ENCODE peak calls at places on chromosomes 12 and 14, in four cellular contexts. One of them, this sample, is unnamed.

GRCh38 chr12:49794811-49795653 is 33.2 kb downstream of the NCKAP5L start:
- DNase-seq in mesenchymal stem cell: no peak
- DNase-seq in H9: no peak
- DNase-seq in GM12878: no peak
- DNase-seq in this sample: no peak

GRCh38 chr14:54189358-54190354 is 207.2 kb upstream of the CDKN3 start:
- DNase-seq in GM12878: no peak
- DNase-seq in H9: no peak
- DNase-seq in mesenchymal stem cell: peak
- DNase-seq in this sample: peak

GRCh38 chr12:442235-442884 is 17.4 kb upstream of the B4GALNT3 start:
- DNase-seq in H9: peak
- DNase-seq in mesenchymal stem cell: peak
- DNase-seq in GM12878: no peak
- DNase-seq in this sample: peak

GRCh38 chr12:94289551-94290312 is 141.4 kb downstream of the PLXNC1 start:
- DNase-seq in GM12878: no peak
- DNase-seq in mesenchymal stem cell: peak
- DNase-seq in H9: no peak
- DNase-seq in this sample: peak

GRCh38 chr14:24162083-24162482 is 1.0 kb downstream of the IRF9 start:
- DNase-seq in mesenchymal stem cell: peak
- DNase-seq in GM12878: no peak
- DNase-seq in H9: no peak
- DNase-seq in this sample: peak

GRCh38 chr12:108915632-108916133 is 35.8 kb downstream of the DAO start:
- DNase-seq in H9: no peak
- DNase-seq in mesenchymal stem cell: no peak
- DNase-seq in GM12878: no peak
- DNase-seq in this sample: no peak

GRCh38 chr12:111102062-111102735 is 181.8 kb upstream of the MYL2 start:
- DNase-seq in H9: no peak
- DNase-seq in mesenchymal stem cell: no peak
- DNase-seq in GM12878: no peak
- DNase-seq in this sample: no peak

GRCh38 chr12:121933522-121934317 is 15.3 kb downstream of the CFAP251 start:
- DNase-seq in GM12878: no peak
- DNase-seq in mesenchymal stem cell: peak
- DNase-seq in H9: peak
- DNase-seq in this sample: no peak

GRCh38 chr12:14264777-14265176 is 100.7 kb upstream of the ATF7IP start:
- DNase-seq in H9: no peak
- DNase-seq in GM12878: no peak
- DNase-seq in mesenchymal stem cell: peak
- DNase-seq in this sample: no peak

GRCh38 chr12:58980768-58981167 is 60.5 kb upstream of the LRIG3 start:
- DNase-seq in H9: no peak
- DNase-seq in mesenchymal stem cell: no peak
- DNase-seq in GM12878: no peak
- DNase-seq in this sample: no peak

GRCh38 chr12:43282106-43282505 is 269.9 kb downstream of the ADAMTS20 start:
- DNase-seq in mesenchymal stem cell: peak
- DNase-seq in GM12878: no peak
- DNase-seq in H9: no peak
- DNase-seq in this sample: peak

GRCh38 chr12:62562892-62563291 is 96.3 kb downstream of the MON2 start:
- DNase-seq in H9: no peak
- DNase-seq in mesenchymal stem cell: peak
- DNase-seq in GM12878: no peak
- DNase-seq in this sample: peak

GRCh38 chr12:4439736-4440135 is 5.9 kb downstream of the FGF6 start:
- DNase-seq in H9: no peak
- DNase-seq in GM12878: no peak
- DNase-seq in mesenchymal stem cell: no peak
- DNase-seq in this sample: no peak

GRCh38 chr14:44396226-44396625 is 110.9 kb downstream of the FSCB start:
- DNase-seq in H9: no peak
- DNase-seq in GM12878: no peak
- DNase-seq in mesenchymal stem cell: no peak
- DNase-seq in this sample: no peak

GRCh38 chr14:72962829-72963312 is 36.6 kb downstream of the DCAF4 start:
- DNase-seq in H9: peak
- DNase-seq in mesenchymal stem cell: peak
- DNase-seq in GM12878: no peak
- DNase-seq in this sample: peak

GRCh38 chr14:36383674-36384421 is 63.4 kb upstream of the MBIP start:
- DNase-seq in H9: no peak
- DNase-seq in GM12878: no peak
- DNase-seq in mesenchymal stem cell: peak
- DNase-seq in this sample: no peak

GRCh38 chr14:88384653-88385205 is 728 bp upstream of the SPATA7 start:
- DNase-seq in H9: no peak
- DNase-seq in mesenchymal stem cell: peak
- DNase-seq in GM12878: no peak
- DNase-seq in this sample: no peak

GRCh38 chr14:44291516-44291915 is 215.6 kb downstream of the FSCB start:
- DNase-seq in GM12878: no peak
- DNase-seq in H9: no peak
- DNase-seq in mesenchymal stem cell: no peak
- DNase-seq in this sample: no peak

GRCh38 chr12:109767456-109767855 is 53.8 kb downstream of the FAM222A start:
- DNase-seq in GM12878: no peak
- DNase-seq in mesenchymal stem cell: no peak
- DNase-seq in H9: no peak
- DNase-seq in this sample: no peak

GRCh38 chr12:26906704-26907103 is 31.1 kb downstream of the INTS13 start:
- DNase-seq in GM12878: no peak
- DNase-seq in mesenchymal stem cell: no peak
- DNase-seq in H9: no peak
- DNase-seq in this sample: no peak

GRCh38 chr12:116385486-116386217 is 108.2 kb upstream of the MED13L start:
- DNase-seq in mesenchymal stem cell: no peak
- DNase-seq in GM12878: no peak
- DNase-seq in H9: peak
- DNase-seq in this sample: no peak

GRCh38 chr14:41549821-41550597 is 56.7 kb upstream of the LRFN5 start:
- DNase-seq in H9: no peak
- DNase-seq in GM12878: no peak
- DNase-seq in mesenchymal stem cell: peak
- DNase-seq in this sample: peak

GRCh38 chr12:3527181-3527580 is 36.2 kb downstream of the PRMT8 start:
- DNase-seq in GM12878: no peak
- DNase-seq in mesenchymal stem cell: peak
- DNase-seq in H9: no peak
- DNase-seq in this sample: peak

GRCh38 chr12:82687020-82687951 is 580 bp downstream of the TMTC2 start:
- DNase-seq in H9: peak
- DNase-seq in GM12878: no peak
- DNase-seq in mesenchymal stem cell: peak
- DNase-seq in this sample: peak

GRCh38 chr14:54699087-54699530 is 132.2 kb downstream of the SAMD4A start:
- DNase-seq in mesenchymal stem cell: peak
- DNase-seq in GM12878: no peak
- DNase-seq in H9: peak
- DNase-seq in this sample: no peak

GRCh38 chr12:14810167-14810952 is 3.6 kb downstream of the SMCO3 start:
- DNase-seq in mesenchymal stem cell: no peak
- DNase-seq in H9: no peak
- DNase-seq in GM12878: no peak
- DNase-seq in this sample: no peak

GRCh38 chr14:91331761-91332447 is 85.7 kb downstream of the CCDC88C start:
- DNase-seq in H9: no peak
- DNase-seq in mesenchymal stem cell: no peak
- DNase-seq in GM12878: no peak
- DNase-seq in this sample: no peak

GRCh38 chr14:87108726-87109125 is 884.3 kb downstream of the GALC start:
- DNase-seq in H9: no peak
- DNase-seq in mesenchymal stem cell: peak
- DNase-seq in GM12878: no peak
- DNase-seq in this sample: peak

GRCh38 chr12:112303004-112303403 is 79.2 kb downstream of the HECTD4 start:
- DNase-seq in H9: no peak
- DNase-seq in GM12878: peak
- DNase-seq in mesenchymal stem cell: peak
- DNase-seq in this sample: peak

GRCh38 chr12:47307680-47308399 is 228.1 kb upstream of the AMIGO2 start:
- DNase-seq in H9: peak
- DNase-seq in mesenchymal stem cell: peak
- DNase-seq in GM12878: peak
- DNase-seq in this sample: peak

GRCh38 chr12:7169951-7170350 is 19.5 kb upstream of the PEX5 start:
- DNase-seq in mesenchymal stem cell: no peak
- DNase-seq in H9: no peak
- DNase-seq in GM12878: no peak
- DNase-seq in this sample: no peak

GRCh38 chr12:121326996-121327674 is 25.1 kb downstream of the ANAPC5 start:
- DNase-seq in H9: no peak
- DNase-seq in mesenchymal stem cell: no peak
- DNase-seq in GM12878: no peak
- DNase-seq in this sample: no peak

GRCh38 chr14:23984891-23985607 is 3.7 kb upstream of the DHRS4L2 start:
- DNase-seq in H9: no peak
- DNase-seq in mesenchymal stem cell: peak
- DNase-seq in GM12878: no peak
- DNase-seq in this sample: peak

GRCh38 chr12:51592034-51592705 is 1.1 kb downstream of the SCN8A start:
- DNase-seq in GM12878: no peak
- DNase-seq in mesenchymal stem cell: peak
- DNase-seq in H9: no peak
- DNase-seq in this sample: peak

GRCh38 chr12:112900298-112901145 is 6.2 kb upstream of the OAS1 start:
- DNase-seq in mesenchymal stem cell: peak
- DNase-seq in GM12878: no peak
- DNase-seq in H9: peak
- DNase-seq in this sample: peak

GRCh38 chr12:113407931-113408585 is 4.4 kb upstream of the SDS start:
- DNase-seq in GM12878: no peak
- DNase-seq in H9: no peak
- DNase-seq in mesenchymal stem cell: no peak
- DNase-seq in this sample: peak

DNA sequence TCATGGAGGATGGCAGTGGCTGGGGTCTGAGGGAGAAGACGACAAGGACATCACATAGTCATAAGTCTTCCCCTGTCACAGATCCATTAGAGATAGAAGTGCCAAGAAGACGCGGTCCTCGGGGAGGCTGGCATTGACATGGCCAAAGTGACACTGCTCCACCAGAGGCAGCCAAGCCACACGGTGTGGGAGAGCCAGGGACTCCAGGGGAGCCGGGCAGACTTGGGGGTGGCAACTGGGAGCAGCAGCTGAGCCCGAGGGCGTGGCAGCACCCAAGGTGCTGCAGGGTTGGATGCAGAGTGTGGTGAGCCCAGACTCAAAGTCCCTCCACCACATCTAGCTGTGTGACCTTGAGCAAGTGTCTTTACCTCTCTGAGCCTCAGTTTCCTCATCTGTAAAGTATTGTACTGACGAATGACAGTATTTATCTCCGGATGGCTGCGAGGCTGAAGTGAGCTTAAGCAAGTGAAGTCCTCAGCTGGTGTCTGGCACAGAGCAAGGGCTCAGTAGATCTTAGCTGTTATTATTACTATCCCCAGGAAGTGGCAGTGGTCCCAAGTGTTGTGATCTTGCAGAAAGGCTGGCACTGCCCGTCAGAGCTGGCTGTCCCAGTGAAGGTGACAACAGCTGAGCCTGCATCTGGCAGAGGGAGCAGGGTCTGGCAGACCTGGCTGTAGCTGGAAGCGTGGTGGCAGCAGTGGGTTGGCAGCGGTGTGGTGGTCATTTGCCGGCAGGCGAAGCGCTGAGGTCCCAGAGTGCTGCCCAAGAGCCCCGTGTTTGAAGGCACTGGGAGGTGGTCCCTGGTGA is 54.9 kb downstream of the ZNF664 start:
- DNase-seq in mesenchymal stem cell: no peak
- DNase-seq in H9: peak
- DNase-seq in GM12878: no peak
- DNase-seq in this sample: no peak
- H3K4me2 ChIP-seq in mesenchymal stem cell: no peak
- H3K4me2 ChIP-seq in H9: no peak
- H3K4me2 ChIP-seq in GM12878: no peak
- H3K4me2 ChIP-seq in this sample: no peak

GRCh38 chr12:11651377-11651776 is 1.9 kb downstream of the ETV6 start:
- DNase-seq in mesenchymal stem cell: no peak
- DNase-seq in GM12878: no peak
- DNase-seq in H9: no peak
- DNase-seq in this sample: no peak

GRCh38 chr12:11651785-11652184 is 2.3 kb downstream of the ETV6 start:
- DNase-seq in H9: no peak
- DNase-seq in GM12878: no peak
- DNase-seq in mesenchymal stem cell: no peak
- DNase-seq in this sample: peak

GRCh38 chr12:11654338-11654737 is 4.9 kb downstream of the ETV6 start:
- DNase-seq in GM12878: peak
- DNase-seq in H9: no peak
- DNase-seq in mesenchymal stem cell: no peak
- DNase-seq in this sample: no peak

GRCh38 chr12:11652351-11653040 is 3.0 kb downstream of the ETV6 start:
- DNase-seq in mesenchymal stem cell: peak
- DNase-seq in H9: no peak
- DNase-seq in GM12878: peak
- DNase-seq in this sample: peak

GRCh38 chr12:11653215-11653753 is 3.8 kb downstream of the ETV6 start:
- DNase-seq in GM12878: peak
- DNase-seq in mesenchymal stem cell: no peak
- DNase-seq in H9: no peak
- DNase-seq in this sample: peak
- H3K9ac ChIP-seq in GM12878: peak
- H3K9ac ChIP-seq in mesenchymal stem cell: peak
- H3K9ac ChIP-seq in H9: no peak
- H3K9ac ChIP-seq in this sample: no peak

GRCh38 chr12:96879301-96879700 is 27.8 kb upstream of the NEDD1 start:
- DNase-seq in H9: no peak
- DNase-seq in GM12878: no peak
- DNase-seq in mesenchymal stem cell: no peak
- DNase-seq in this sample: no peak
- H3K4me2 ChIP-seq in H9: no peak
- H3K4me2 ChIP-seq in GM12878: no peak
- H3K4me2 ChIP-seq in mesenchymal stem cell: no peak
- H3K4me2 ChIP-seq in this sample: no peak

GRCh38 chr12:70757830-70758493 is 120.7 kb upstream of the PTPRB start:
- DNase-seq in GM12878: no peak
- DNase-seq in mesenchymal stem cell: no peak
- DNase-seq in H9: no peak
- DNase-seq in this sample: no peak
- H3K9ac ChIP-seq in GM12878: no peak
- H3K9ac ChIP-seq in mesenchymal stem cell: no peak
- H3K9ac ChIP-seq in H9: no peak
- H3K9ac ChIP-seq in this sample: no peak

DNA sequence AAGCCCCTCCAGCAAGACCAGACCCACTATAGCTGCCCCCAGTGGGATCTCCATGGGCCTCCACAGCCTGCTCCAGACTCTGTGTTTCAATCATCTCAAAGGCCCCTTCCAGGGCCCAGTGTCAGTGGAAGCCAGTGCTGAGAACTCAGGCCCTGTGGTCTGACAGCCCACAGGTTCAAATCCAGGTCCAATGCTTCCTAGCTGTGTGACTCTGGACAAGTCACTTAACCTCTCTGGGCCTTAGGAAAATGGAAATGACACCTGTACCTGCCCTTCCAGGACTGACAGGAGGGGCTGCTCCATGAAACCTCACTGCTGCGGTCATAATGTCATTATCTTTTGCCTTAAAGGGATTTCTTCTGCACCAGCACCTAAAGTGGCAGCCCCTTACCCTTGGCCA is 101.9 kb downstream of the NCOR2 start:
- DNase-seq in H9: no peak
- DNase-seq in GM12878: no peak
- DNase-seq in mesenchymal stem cell: no peak
- DNase-seq in this sample: no peak
- H3K4me2 ChIP-seq in H9: no peak
- H3K4me2 ChIP-seq in GM12878: peak
- H3K4me2 ChIP-seq in mesenchymal stem cell: no peak
- H3K4me2 ChIP-seq in this sample: no peak

This sample was measured in fibroblast of lung.